ENCODE peak calls at places on chromosomes 2 and 18, in five cellular contexts. E is lower lobe of right lung, L is A549, U is omental fat pad, Y is AG09309. D is an unnamed sample.

GRCh38 chr2:221777119-221777518 is 205.0 kb upstream of the EPHA4 start:
- DNase-seq in E (no peak), L (no peak), U (no peak), Y (no peak), D (no peak)

GRCh38 chr2:127176371-127177311 is 43.5 kb downstream of the CYP27C1 start:
- DNase-seq in E (peak), L (no peak), U (no peak), Y (peak), D (no peak)

GRCh38 chr2:210228586-210228985 is 3.3 kb upstream of the ACADL start:
- DNase-seq in E (no peak), L (no peak), U (no peak), Y (no peak), D (no peak)

GRCh38 chr2:189782221-189782671 is 1.9 kb downstream of the ORMDL1 start:
- DNase-seq in E (no peak), L (no peak), U (no peak), Y (peak), D (no peak)

GRCh38 chr18:159037-159652 is 788 bp downstream of the USP14 start:
- DNase-seq in E (no peak), L (peak), U (no peak), Y (no peak), D (no peak)

GRCh38 chr2:191811807-191812602 is 34.9 kb downstream of the CAVIN2 start:
- DNase-seq in E (no peak), L (peak), U (peak), Y (peak), D (peak)

GRCh38 chr2:8107979-8108378 is 573.9 kb upstream of the ID2 start:
- DNase-seq in E (no peak), L (no peak), U (no peak), Y (no peak), D (no peak)

GRCh38 chr2:43225788-43226557 is 433 bp downstream of the ZFP36L2 start:
- DNase-seq in E (peak), L (peak), U (peak), Y (no peak), D (no peak)

GRCh38 chr2:53787255-53787910 is 539 bp downstream of the ERLEC1 start:
- DNase-seq in E (no peak), L (no peak), U (peak), Y (no peak), D (no peak)

GRCh38 chr2:202529389-202529788 is 105.4 kb upstream of the FAM117B start:
- DNase-seq in E (no peak), L (no peak), U (no peak), Y (peak), D (no peak)

GRCh38 chr18:27735117-27735516 is 441.8 kb downstream of the CDH2 start:
- DNase-seq in E (no peak), L (no peak), U (no peak), Y (no peak), D (no peak)

GRCh38 chr2:162221064-162221463 is 22.2 kb downstream of the FAP start:
- DNase-seq in E (peak), L (peak), U (peak), Y (no peak), D (no peak)

GRCh38 chr2:86584164-86584913 is 21.1 kb upstream of the CHMP3 start:
- DNase-seq in E (no peak), L (no peak), U (no peak), Y (peak), D (no peak)

GRCh38 chr2:30301551-30301950 is 70.2 kb downstream of the LBH start:
- DNase-seq in E (no peak), L (peak), U (no peak), Y (no peak), D (no peak)

GRCh38 chr2:241391892-241392665 is 36.0 kb downstream of the FARP2 start:
- DNase-seq in E (no peak), L (no peak), U (no peak), Y (peak), D (no peak)

GRCh38 chr2:183927367-183928355 is 670.7 kb upstream of the ZNF804A start:
- DNase-seq in E (no peak), L (no peak), U (no peak), Y (no peak), D (no peak)

GRCh38 chr2:74142340-74142739 is 5.4 kb downstream of the BOLA3 start:
- DNase-seq in E (no peak), L (peak), U (no peak), Y (no peak), D (no peak)

GRCh38 chr2:127121776-127122176 is 14.8 kb upstream of the BIN1 start:
- DNase-seq in E (no peak), L (no peak), U (no peak), Y (peak), D (no peak)

GRCh38 chr18:63073481-63073880 is 246.1 kb downstream of the BCL2 start:
- DNase-seq in E (no peak), L (no peak), U (no peak), Y (no peak), D (no peak)

GRCh38 chr18:46425511-46425910 is 231.5 kb downstream of the LOXHD1 start:
- DNase-seq in E (no peak), L (no peak), U (no peak), Y (no peak), D (no peak)

GRCh38 chr18:57519668-57520424 is 66.7 kb downstream of the FECH start:
- DNase-seq in E (no peak), L (no peak), U (no peak), Y (no peak), D (no peak)

GRCh38 chr2:45627911-45628310 is 16.8 kb upstream of the SRBD1 start:
- DNase-seq in E (no peak), L (no peak), U (no peak), Y (no peak), D (no peak)

GRCh38 chr2:178284613-178285286 is 90.4 kb downstream of the OSBPL6 start:
- DNase-seq in E (no peak), L (no peak), U (no peak), Y (no peak), D (no peak)

GRCh38 chr2:179948058-179948457 is 59.0 kb downstream of the CWC22 start:
- DNase-seq in E (no peak), L (no peak), U (no peak), Y (no peak), D (no peak)

GRCh38 chr2:235277485-235277884 is 216.4 kb upstream of the AGAP1 start:
- DNase-seq in E (no peak), L (no peak), U (no peak), Y (no peak), D (no peak)

GRCh38 chr2:95345066-95345414 is 47.9 kb downstream of the KCNIP3 start:
- DNase-seq in E (no peak), L (no peak), U (no peak), Y (no peak), D (no peak)

GRCh38 chr2:1744446-1745170 is at the start of gene PXDN:
- DNase-seq in E (no peak), L (no peak), U (no peak), Y (no peak), D (no peak)

GRCh38 chr2:105373344-105373781 is 25.5 kb downstream of the FHL2 start:
- DNase-seq in E (peak), L (no peak), U (no peak), Y (no peak), D (no peak)

GRCh38 chr18:44149706-44150105 is 531.0 kb upstream of the SETBP1 start:
- DNase-seq in E (no peak), L (no peak), U (no peak), Y (peak), D (no peak)

D was measured in NCI-H2081 treated with DMSO at 0.1 percent for 48 hours.